ENCODE peak calls at places on chromosomes 5 and 9, in six cellular contexts. One of them, this sample, is unnamed.

GRCh38 chr9:106891286-106891685 is 28.3 kb downstream of the ZNF462 start:
- DNase-seq in thoracic aorta: no peak
- DNase-seq in SK-N-SH: no peak
- DNase-seq in left ventricle myocardium inferior: no peak
- DNase-seq in kidney: no peak
- DNase-seq in right cardiac atrium: no peak
- DNase-seq in this sample: no peak

GRCh38 chr9:124414612-124415011 is 630 bp downstream of the PSMB7 start:
- DNase-seq in right cardiac atrium: no peak
- DNase-seq in left ventricle myocardium inferior: no peak
- DNase-seq in SK-N-SH: no peak
- DNase-seq in kidney: no peak
- DNase-seq in thoracic aorta: no peak
- DNase-seq in this sample: no peak

GRCh38 chr9:37938121-37938906 is 34.4 kb upstream of the SLC25A51 start:
- DNase-seq in thoracic aorta: no peak
- DNase-seq in kidney: no peak
- DNase-seq in SK-N-SH: peak; percentile 79
- DNase-seq in left ventricle myocardium inferior: no peak
- DNase-seq in right cardiac atrium: peak; percentile 53
- DNase-seq in this sample: no peak

GRCh38 chr9:104429147-104429546 is 74.9 kb upstream of the OR13F1 start:
- DNase-seq in SK-N-SH: no peak
- DNase-seq in left ventricle myocardium inferior: no peak
- DNase-seq in thoracic aorta: no peak
- DNase-seq in kidney: no peak
- DNase-seq in right cardiac atrium: no peak
- DNase-seq in this sample: peak; percentile 64

GRCh38 chr5:53334431-53334941 is 145.9 kb upstream of the FST start:
- DNase-seq in right cardiac atrium: no peak
- DNase-seq in SK-N-SH: no peak
- DNase-seq in left ventricle myocardium inferior: no peak
- DNase-seq in thoracic aorta: no peak
- DNase-seq in kidney: no peak
- DNase-seq in this sample: no peak

GRCh38 chr9:20315672-20316071 is 306.6 kb downstream of the MLLT3 start:
- DNase-seq in thoracic aorta: no peak
- DNase-seq in left ventricle myocardium inferior: no peak
- DNase-seq in SK-N-SH: no peak
- DNase-seq in right cardiac atrium: no peak
- DNase-seq in kidney: no peak
- DNase-seq in this sample: no peak

GRCh38 chr9:115022760-115023434 is 92.5 kb upstream of the TNFSF8 start:
- DNase-seq in thoracic aorta: no peak
- DNase-seq in SK-N-SH: no peak
- DNase-seq in right cardiac atrium: no peak
- DNase-seq in left ventricle myocardium inferior: no peak
- DNase-seq in kidney: no peak
- DNase-seq in this sample: no peak

GRCh38 chr9:4353236-4353635 is 53.4 kb upstream of the GLIS3 start:
- DNase-seq in kidney: no peak
- DNase-seq in right cardiac atrium: no peak
- DNase-seq in left ventricle myocardium inferior: no peak
- DNase-seq in SK-N-SH: no peak
- DNase-seq in thoracic aorta: no peak
- DNase-seq in this sample: no peak

GRCh38 chr9:131173995-131174394 is 48.6 kb downstream of the NUP214 start:
- DNase-seq in thoracic aorta: no peak
- DNase-seq in right cardiac atrium: no peak
- DNase-seq in left ventricle myocardium inferior: no peak
- DNase-seq in SK-N-SH: no peak
- DNase-seq in kidney: no peak
- DNase-seq in this sample: no peak

GRCh38 chr9:116452634-116453033 is 234.5 kb upstream of the TRIM32 start:
- DNase-seq in right cardiac atrium: no peak
- DNase-seq in SK-N-SH: no peak
- DNase-seq in kidney: no peak
- DNase-seq in thoracic aorta: no peak
- DNase-seq in left ventricle myocardium inferior: no peak
- DNase-seq in this sample: no peak

GRCh38 chr5:39284552-39284951 is 65.2 kb upstream of the FYB1 start:
- DNase-seq in SK-N-SH: no peak
- DNase-seq in thoracic aorta: no peak
- DNase-seq in kidney: peak; percentile 22
- DNase-seq in right cardiac atrium: no peak
- DNase-seq in left ventricle myocardium inferior: no peak
- DNase-seq in this sample: no peak

GRCh38 chr5:40823459-40823858 is 11.6 kb downstream of the RPL37 start:
- DNase-seq in right cardiac atrium: no peak
- DNase-seq in left ventricle myocardium inferior: no peak
- DNase-seq in thoracic aorta: no peak
- DNase-seq in SK-N-SH: no peak
- DNase-seq in kidney: no peak
- DNase-seq in this sample: no peak

GRCh38 chr5:170366276-170366675 is 22.9 kb downstream of the KCNMB1 start:
- DNase-seq in kidney: no peak
- DNase-seq in left ventricle myocardium inferior: no peak
- DNase-seq in thoracic aorta: no peak
- DNase-seq in SK-N-SH: no peak
- DNase-seq in right cardiac atrium: no peak
- DNase-seq in this sample: no peak

GRCh38 chr5:99141534-99142135 is 212.8 kb upstream of the CHD1 start:
- DNase-seq in left ventricle myocardium inferior: no peak
- DNase-seq in SK-N-SH: no peak
- DNase-seq in kidney: no peak
- DNase-seq in right cardiac atrium: no peak
- DNase-seq in thoracic aorta: no peak
- DNase-seq in this sample: no peak

GRCh38 chr9:93640027-93640426 is 63.6 kb downstream of the PHF2 start:
- DNase-seq in SK-N-SH: no peak
- DNase-seq in right cardiac atrium: no peak
- DNase-seq in left ventricle myocardium inferior: no peak
- DNase-seq in thoracic aorta: no peak
- DNase-seq in kidney: no peak
- DNase-seq in this sample: no peak
- H3K27ac ChIP-seq in SK-N-SH: no peak overlapping the region
- H3K27ac ChIP-seq in right cardiac atrium: no peak overlapping the region
- H3K27ac ChIP-seq in left ventricle myocardium inferior: no peak overlapping the region
- H3K27ac ChIP-seq in thoracic aorta: no peak overlapping the region
- H3K27ac ChIP-seq in kidney: no peak overlapping the region
- H3K27ac ChIP-seq in this sample: no peak overlapping the region

DNA sequence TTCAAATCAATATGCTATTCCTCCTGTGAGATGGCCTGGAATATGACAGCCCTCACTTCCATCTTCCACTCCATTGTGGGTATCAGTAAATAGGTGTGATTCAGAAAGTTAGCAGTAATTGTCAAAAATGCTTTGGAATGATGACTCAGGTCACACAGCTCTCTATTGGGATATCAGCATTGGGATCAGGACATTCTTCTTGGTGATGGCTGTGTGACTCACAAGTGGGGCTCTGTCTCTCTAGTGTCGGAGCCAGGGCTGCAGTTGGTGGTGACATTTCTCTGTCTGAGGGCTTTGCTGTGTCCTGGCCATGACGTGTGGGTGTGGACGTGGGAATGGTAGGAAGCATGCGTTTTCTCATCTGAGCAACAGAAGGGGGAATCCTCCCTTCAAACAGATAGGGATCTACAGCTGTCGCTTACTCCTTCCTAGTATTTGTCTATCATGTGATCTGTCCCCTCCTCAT is 125.1 kb downstream of the TRIO start:
- DNase-seq in left ventricle myocardium inferior: no peak
- DNase-seq in thoracic aorta: peak; percentile 67
- DNase-seq in right cardiac atrium: no peak
- DNase-seq in SK-N-SH: no peak
- DNase-seq in kidney: no peak
- DNase-seq in this sample: no peak
- H3K27ac ChIP-seq in left ventricle myocardium inferior: peak overlapping the region; percentile 86
- H3K27ac ChIP-seq in thoracic aorta: peak overlapping the region; percentile 68
- H3K27ac ChIP-seq in right cardiac atrium: peak overlapping the region; percentile 77
- H3K27ac ChIP-seq in SK-N-SH: peak overlapping the region; percentile 72
- H3K27ac ChIP-seq in kidney: no peak overlapping the region
- H3K27ac ChIP-seq in this sample: no peak overlapping the region

GRCh38 chr9:78300209-78300608 is 3.3 kb downstream of the PSAT1 start:
- DNase-seq in SK-N-SH: no peak
- DNase-seq in left ventricle myocardium inferior: no peak
- DNase-seq in kidney: no peak
- DNase-seq in right cardiac atrium: no peak
- DNase-seq in thoracic aorta: no peak
- DNase-seq in this sample: no peak
- H3K27ac ChIP-seq in SK-N-SH: no peak overlapping the region
- H3K27ac ChIP-seq in left ventricle myocardium inferior: no peak overlapping the region
- H3K27ac ChIP-seq in kidney: no peak overlapping the region
- H3K27ac ChIP-seq in right cardiac atrium: no peak overlapping the region
- H3K27ac ChIP-seq in thoracic aorta: no peak overlapping the region
- H3K27ac ChIP-seq in this sample: no peak overlapping the region

GRCh38 chr5:140227046-140227445 is 52.1 kb downstream of the CYSTM1 start:
- DNase-seq in right cardiac atrium: no peak
- DNase-seq in SK-N-SH: no peak
- DNase-seq in left ventricle myocardium inferior: no peak
- DNase-seq in kidney: no peak
- DNase-seq in thoracic aorta: no peak
- DNase-seq in this sample: no peak
- H3K27ac ChIP-seq in right cardiac atrium: no peak overlapping the region
- H3K27ac ChIP-seq in SK-N-SH: no peak overlapping the region
- H3K27ac ChIP-seq in left ventricle myocardium inferior: peak overlapping the region; percentile 80
- H3K27ac ChIP-seq in kidney: no peak overlapping the region
- H3K27ac ChIP-seq in thoracic aorta: no peak overlapping the region
- H3K27ac ChIP-seq in this sample: no peak overlapping the region

DNA sequence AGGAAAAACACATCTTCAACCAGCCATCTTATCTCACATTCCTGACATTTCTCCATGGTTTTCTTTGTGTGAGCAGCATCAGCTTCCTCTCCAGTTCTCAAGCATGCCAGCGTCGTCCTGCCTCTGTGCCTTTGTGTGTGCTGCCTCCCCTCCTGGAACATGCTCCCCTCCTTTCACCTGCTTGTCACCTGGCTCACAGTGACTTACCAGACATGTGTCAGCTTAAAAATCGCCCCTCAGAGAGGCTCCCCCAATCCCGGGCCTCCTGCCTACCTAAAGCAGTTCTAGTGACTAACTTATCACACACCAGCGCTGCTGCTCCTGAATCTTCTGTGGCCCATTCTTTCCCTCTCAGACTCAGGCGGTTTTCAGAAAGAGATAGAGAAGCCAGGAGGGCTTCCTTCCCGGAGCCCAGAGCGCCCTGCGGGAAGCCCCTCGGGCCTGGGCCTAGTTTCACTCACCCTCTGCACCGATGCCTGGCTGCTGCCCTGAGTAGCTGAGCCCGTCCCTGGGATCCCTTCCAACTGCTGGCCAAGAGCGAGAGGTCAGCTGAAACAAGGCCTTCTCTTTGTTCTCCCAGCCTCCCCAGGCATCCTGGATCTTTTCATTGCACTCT is 51.1 kb upstream of the MVB12B start:
- DNase-seq in left ventricle myocardium inferior: no peak
- DNase-seq in SK-N-SH: peak; percentile 45
- DNase-seq in right cardiac atrium: peak; percentile 50
- DNase-seq in thoracic aorta: no peak
- DNase-seq in kidney: no peak
- DNase-seq in this sample: no peak
- H3K27ac ChIP-seq in left ventricle myocardium inferior: no peak overlapping the region
- H3K27ac ChIP-seq in SK-N-SH: peak overlapping the region; percentile 50
- H3K27ac ChIP-seq in right cardiac atrium: peak overlapping the region; percentile 9
- H3K27ac ChIP-seq in thoracic aorta: no peak overlapping the region
- H3K27ac ChIP-seq in kidney: no peak overlapping the region
- H3K27ac ChIP-seq in this sample: no peak overlapping the region

DNA sequence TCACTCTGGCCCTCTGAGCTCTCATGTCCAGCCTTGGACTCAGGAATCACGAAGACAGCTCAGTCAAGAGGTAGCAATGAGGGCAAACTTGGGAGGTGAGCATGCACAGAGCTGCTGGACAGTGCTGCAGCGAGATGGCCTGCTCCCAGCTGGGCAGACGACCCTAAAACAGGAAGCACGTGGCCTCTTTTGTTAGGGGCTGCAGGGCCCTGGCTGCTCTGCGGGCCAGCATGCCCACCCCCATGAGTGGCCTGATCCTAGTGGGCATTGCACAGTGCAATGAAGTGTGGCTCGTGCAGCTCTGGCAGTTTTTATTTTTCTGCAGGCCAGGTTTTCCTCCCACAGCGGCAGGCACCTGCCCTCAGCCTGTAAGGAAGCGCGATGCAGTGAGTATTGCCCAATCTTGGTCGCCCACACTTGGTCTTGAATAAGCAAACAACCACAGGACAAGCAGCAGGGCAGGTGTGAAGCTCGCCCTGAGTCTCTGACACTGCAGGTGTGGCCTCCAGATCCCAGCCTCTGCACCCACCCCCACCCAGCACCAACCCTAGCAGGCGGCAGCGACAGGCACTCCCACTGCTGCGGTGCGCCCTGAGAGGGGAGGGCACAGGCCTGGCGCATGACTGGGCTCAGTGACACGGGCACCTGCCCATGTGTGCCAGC is 60.8 kb downstream of the SEMA4D start:
- DNase-seq in SK-N-SH: no peak
- DNase-seq in left ventricle myocardium inferior: no peak
- DNase-seq in right cardiac atrium: no peak
- DNase-seq in kidney: peak; percentile 93
- DNase-seq in thoracic aorta: no peak
- DNase-seq in this sample: peak; percentile 91
- H3K27ac ChIP-seq in SK-N-SH: no peak overlapping the region
- H3K27ac ChIP-seq in left ventricle myocardium inferior: no peak overlapping the region
- H3K27ac ChIP-seq in right cardiac atrium: no peak overlapping the region
- H3K27ac ChIP-seq in kidney: peak overlapping the region; percentile 40
- H3K27ac ChIP-seq in thoracic aorta: no peak overlapping the region
- H3K27ac ChIP-seq in this sample: no peak overlapping the region

GRCh38 chr9:129989740-129990139 is 53.2 kb downstream of the FNBP1 start:
- DNase-seq in SK-N-SH: no peak
- DNase-seq in right cardiac atrium: no peak
- DNase-seq in left ventricle myocardium inferior: no peak
- DNase-seq in kidney: no peak
- DNase-seq in thoracic aorta: no peak
- DNase-seq in this sample: no peak
- H3K27ac ChIP-seq in SK-N-SH: peak overlapping the region; percentile 36
- H3K27ac ChIP-seq in right cardiac atrium: no peak overlapping the region
- H3K27ac ChIP-seq in left ventricle myocardium inferior: no peak overlapping the region
- H3K27ac ChIP-seq in kidney: no peak overlapping the region
- H3K27ac ChIP-seq in thoracic aorta: no peak overlapping the region
- H3K27ac ChIP-seq in this sample: peak overlapping the region; percentile 88

DNA sequence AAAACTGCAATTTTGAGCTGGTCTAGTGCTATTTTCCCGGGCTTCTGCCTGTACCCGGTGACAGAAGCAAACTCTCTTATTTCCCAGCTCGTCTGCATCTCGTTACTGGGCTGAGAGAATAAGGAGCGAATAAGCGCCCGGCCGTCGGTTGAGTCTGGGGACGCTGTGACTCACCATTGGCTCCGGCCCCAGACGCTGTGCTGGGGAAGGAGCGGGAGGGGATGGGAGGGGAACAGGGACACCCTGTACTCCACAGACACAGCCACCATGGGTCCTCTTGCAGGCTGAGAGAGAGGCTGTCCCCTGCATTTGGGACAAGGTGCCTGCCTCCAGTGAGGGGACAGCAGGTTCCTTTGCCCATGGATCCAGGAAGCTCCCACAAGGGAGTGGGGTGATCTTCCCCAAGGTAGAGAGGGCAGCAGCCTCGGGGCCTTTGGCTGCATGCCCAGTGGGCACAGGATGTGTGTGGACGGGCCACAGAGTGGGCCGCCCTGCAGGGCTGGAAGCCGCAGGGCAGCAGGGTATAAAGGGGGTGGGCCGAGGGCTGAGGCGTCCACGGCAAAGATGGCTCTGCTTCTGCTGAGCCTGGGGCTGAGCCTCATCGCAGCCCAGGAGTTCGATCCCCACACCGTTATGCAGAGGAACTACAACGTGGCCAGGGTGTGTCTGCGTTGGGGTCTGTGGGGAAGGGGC is at the start of gene LCN9:
- DNase-seq in right cardiac atrium: peak; percentile 65
- DNase-seq in kidney: peak; percentile 53
- DNase-seq in thoracic aorta: no peak
- DNase-seq in left ventricle myocardium inferior: no peak
- DNase-seq in SK-N-SH: peak; percentile 39
- DNase-seq in this sample: peak; percentile 41
- H3K27ac ChIP-seq in right cardiac atrium: no peak within 1 kb of the TSS
- H3K27ac ChIP-seq in kidney: no peak within 1 kb of the TSS
- H3K27ac ChIP-seq in thoracic aorta: no peak within 1 kb of the TSS
- H3K27ac ChIP-seq in left ventricle myocardium inferior: no peak within 1 kb of the TSS
- H3K27ac ChIP-seq in SK-N-SH: no peak within 1 kb of the TSS
- H3K27ac ChIP-seq in this sample: no peak within 1 kb of the TSS

This sample was measured in spleen.